ENCODE peak calls at places on chromosome 6, in nine cellular contexts. B is activated gamma-delta T cell; U is right lobe of liver; T is dermis microvascular lymphatic vessel endothelial cell; M is cerebellar cortex; G is natural killer cell treated with Interleukin-12 subunit alpha and Interleukin-12 subunit beta and Interleukin-15 and Interleukin-18, amount 100 ng/mL, for 72 hours; A is foreskin keratinocyte; Y is cardiac fibroblast; P is NCI-H1092. V is an unnamed sample.

GRCh38 chr6:73969982-73970960 is 274.3 kb downstream of the CD109 start:
- DNase-seq in P (peak), G (no peak), Y (peak), U (no peak), T (peak), M (peak), B (no peak), A (peak), V (peak)

GRCh38 chr6:26215200-26216014 is 128.2 kb downstream of the HFE start:
- DNase-seq in B (no peak), G (no peak), U (no peak), Y (peak), P (no peak), A (peak), T (peak), M (peak), V (no peak)

GRCh38 chr6:12586696-12587095 is 129.9 kb upstream of the PHACTR1 start:
- DNase-seq in A (peak), B (no peak), Y (no peak), T (no peak), G (no peak), M (no peak), U (no peak), P (no peak), V (no peak)

GRCh38 chr6:150857906-150858365 is 7.6 kb upstream of the MTHFD1L start:
- DNase-seq in U (no peak), Y (no peak), G (no peak), P (no peak), T (no peak), A (no peak), B (no peak), M (no peak), V (no peak)

GRCh38 chr6:35292494-35292893 is 5.1 kb upstream of the DEF6 start:
- DNase-seq in U (no peak), P (no peak), T (no peak), M (no peak), G (no peak), B (no peak), Y (no peak), A (no peak), V (no peak)

GRCh38 chr6:137873273-137873762 is 6.3 kb downstream of the TNFAIP3 start:
- DNase-seq in M (no peak), U (peak), P (no peak), G (peak), B (no peak), Y (peak), A (peak), T (peak), V (no peak)

GRCh38 chr6:42742116-42742894 is 3.6 kb downstream of the TBCC start:
- DNase-seq in T (peak), M (no peak), G (no peak), A (peak), U (no peak), B (no peak), Y (peak), P (no peak), V (no peak)

GRCh38 chr6:34490390-34491090 is 24.7 kb downstream of the PACSIN1 start:
- DNase-seq in B (no peak), U (no peak), P (no peak), Y (no peak), M (peak), T (no peak), G (no peak), A (no peak), V (no peak)

GRCh38 chr6:14984454-14984853 is 261.4 kb upstream of the JARID2 start:
- DNase-seq in B (no peak), G (no peak), U (no peak), Y (peak), M (peak), A (no peak), P (no peak), T (no peak), V (no peak)

V was measured in glomerular endothelial cell.